ENCODE peak calls at places on chromosomes 2 and 18, in four cellular contexts. G is HCT116, B is heart right ventricle, X is A549. O is an unnamed sample.

GRCh38 chr2:221965806-221966205 is 333.0 kb downstream of the PAX3 start:
- DNase-seq in G (no peak), B (no peak), X (no peak), O (no peak)

GRCh38 chr18:8751692-8752091 is 46.3 kb downstream of the MTCL1 start:
- DNase-seq in G (no peak), B (no peak), X (no peak), O (no peak)

GRCh38 chr18:5895886-5896740 is 791 bp upstream of the TMEM200C start:
- DNase-seq in G (no peak), B (peak), X (no peak), O (no peak)

GRCh38 chr2:102509749-102510148 is 36.7 kb downstream of the SLC9A4 start:
- DNase-seq in G (no peak), B (no peak), X (no peak), O (no peak)

GRCh38 chr2:101803945-101804696 is 106.6 kb downstream of the MAP4K4 start:
- DNase-seq in G (no peak), B (no peak), X (no peak), O (no peak)

GRCh38 chr18:44198296-44199284 is 482.1 kb upstream of the SETBP1 start:
- DNase-seq in G (no peak), B (no peak), X (no peak), O (no peak)

GRCh38 chr18:14189858-14190257 is 57.6 kb upstream of the ZNF519 start:
- DNase-seq in G (peak), B (no peak), X (peak), O (peak)

GRCh38 chr2:169923977-169924376 is 96.7 kb downstream of the UBR3 start:
- DNase-seq in G (no peak), B (no peak), X (no peak), O (no peak)

GRCh38 chr2:68429311-68429826 is 37.7 kb downstream of the FBXO48 start:
- DNase-seq in G (no peak), B (no peak), X (no peak), O (no peak)

GRCh38 chr2:169294001-169294675 is 68.2 kb downstream of the LRP2 start:
- DNase-seq in G (no peak), B (no peak), X (no peak), O (no peak)

GRCh38 chr2:157061799-157062198 is 195.7 kb upstream of the GALNT5 start:
- DNase-seq in G (no peak), B (no peak), X (no peak), O (no peak)

GRCh38 chr2:78682781-78683180 is 342.7 kb upstream of the REG3G start:
- DNase-seq in G (no peak), B (no peak), X (no peak), O (no peak)

GRCh38 chr2:67574230-67574629 is 177.1 kb downstream of the ETAA1 start:
- DNase-seq in G (no peak), B (no peak), X (peak), O (no peak)

GRCh38 chr2:98917031-98917459 is 19.0 kb downstream of the CRACDL start:
- DNase-seq in G (peak), B (no peak), X (peak), O (no peak)

GRCh38 chr2:217147751-217148318 is 288.0 kb upstream of the TNP1 start:
- DNase-seq in G (no peak), B (no peak), X (no peak), O (no peak)

GRCh38 chr2:68737717-68738116 is 3.1 kb downstream of the ARHGAP25 start:
- DNase-seq in G (no peak), B (no peak), X (no peak), O (no peak)

GRCh38 chr2:67234443-67234842 is 162.7 kb upstream of the ETAA1 start:
- DNase-seq in G (no peak), B (no peak), X (peak), O (no peak)

GRCh38 chr2:237604960-237605359 is 14.4 kb upstream of the RAB17 start:
- DNase-seq in G (peak), B (no peak), X (peak), O (no peak)

GRCh38 chr2:159574246-159574645 is 42.1 kb downstream of the BAZ2B start:
- DNase-seq in G (no peak), B (no peak), X (no peak), O (no peak)

GRCh38 chr2:152518656-152519580 is 183.9 kb downstream of the FMNL2 start:
- DNase-seq in G (no peak), B (no peak), X (no peak), O (no peak)

GRCh38 chr2:65402339-65402738 is 30.1 kb downstream of the SPRED2 start:
- DNase-seq in G (no peak), B (no peak), X (no peak), O (no peak)

GRCh38 chr2:127626175-127626574 is 19.8 kb upstream of the GPR17 start:
- DNase-seq in G (no peak), B (no peak), X (no peak), O (no peak)

GRCh38 chr2:164456599-164456998 is 164.7 kb downstream of the GRB14 start:
- DNase-seq in G (no peak), B (no peak), X (no peak), O (no peak)

GRCh38 chr2:70029814-70030409 is 57.4 kb upstream of the PCBP1 start:
- DNase-seq in G (no peak), B (peak), X (no peak), O (no peak)

GRCh38 chr2:189631849-189632248 is 29.4 kb upstream of the ASNSD1 start:
- DNase-seq in G (no peak), B (no peak), X (peak), O (no peak)

GRCh38 chr2:21356076-21356856 is 232.5 kb downstream of the TDRD15 start:
- DNase-seq in G (no peak), B (no peak), X (no peak), O (no peak)

GRCh38 chr2:189049709-189050108 is 75.5 kb downstream of the COL3A1 start:
- DNase-seq in G (no peak), B (no peak), X (no peak), O (no peak)

GRCh38 chr2:160294339-160294803 is 94.3 kb upstream of the ITGB6 start:
- DNase-seq in G (no peak), B (no peak), X (peak), O (no peak)

GRCh38 chr2:121359937-121360565 is 75.0 kb upstream of the TFCP2L1 start:
- DNase-seq in G (no peak), B (no peak), X (no peak), O (no peak)

GRCh38 chr2:55779459-55780421 is 86.1 kb upstream of the PNPT1 start:
- DNase-seq in G (peak), B (no peak), X (peak), O (peak)

GRCh38 chr2:54666741-54667639 is 56.5 kb upstream of the EML6 start:
- DNase-seq in G (no peak), B (peak), X (no peak), O (no peak)

GRCh38 chr18:11125372-11126315 is 23.7 kb downstream of the PIEZO2 start:
- DNase-seq in G (no peak), B (no peak), X (no peak), O (no peak)

GRCh38 chr18:657998-658946 is 819 bp downstream of the TYMS start:
- DNase-seq in G (peak), B (peak), X (peak), O (peak)

GRCh38 chr2:207008105-207008990 is 69.0 kb downstream of the CPO start:
- DNase-seq in G (no peak), B (no peak), X (no peak), O (no peak)

DNA sequence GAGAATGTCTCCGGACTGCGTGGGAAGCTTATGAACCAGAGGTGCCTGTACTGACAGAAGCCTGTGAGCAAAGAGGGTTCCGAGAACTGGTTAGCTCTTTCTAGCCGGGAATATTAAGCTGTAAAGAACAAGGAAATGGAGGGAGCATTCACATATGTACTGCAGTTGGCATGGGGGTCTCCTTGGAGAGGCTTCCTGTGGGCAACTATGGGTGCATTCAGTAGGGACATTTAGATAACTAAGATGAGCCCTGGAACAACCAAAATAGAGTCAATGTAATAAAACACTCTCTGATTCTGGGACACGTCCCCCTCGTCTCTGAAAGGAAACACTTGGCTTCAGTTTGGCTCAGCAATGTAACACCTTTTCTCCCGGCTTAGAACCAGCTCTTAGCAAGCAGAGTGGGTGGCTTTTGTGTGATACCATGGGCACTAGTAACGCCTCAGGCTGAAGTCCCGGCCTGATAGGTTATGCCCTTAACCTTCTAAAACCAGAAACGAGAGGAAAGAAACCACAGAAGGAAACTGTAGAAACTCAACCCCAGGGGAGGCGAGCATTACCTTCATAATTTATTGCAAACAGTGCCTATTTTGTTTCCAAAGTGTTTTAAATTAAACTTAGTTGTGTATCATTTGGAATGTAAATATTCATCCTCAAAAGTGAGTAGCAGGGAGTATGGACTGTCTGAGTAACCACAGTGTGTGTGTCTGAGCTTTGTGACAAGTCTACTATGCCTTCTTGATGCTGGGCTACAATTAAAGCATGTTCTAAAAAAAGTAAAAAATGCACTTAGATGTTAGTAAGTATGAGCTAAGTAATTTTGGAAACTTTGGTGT is 48.9 kb upstream of the LPIN2 start:
- DNase-seq in G (no peak), B (no peak), X (no peak), O (no peak)
- H3K27ac ChIP-seq in G (no peak), B (no peak), X (no peak), O (no peak)

GRCh38 chr18:7429831-7430230 is 137.3 kb upstream of the PTPRM start:
- DNase-seq in G (no peak), B (no peak), X (no peak), O (no peak)
- H3K27ac ChIP-seq in G (no peak), B (no peak), X (no peak), O (no peak)

DNA sequence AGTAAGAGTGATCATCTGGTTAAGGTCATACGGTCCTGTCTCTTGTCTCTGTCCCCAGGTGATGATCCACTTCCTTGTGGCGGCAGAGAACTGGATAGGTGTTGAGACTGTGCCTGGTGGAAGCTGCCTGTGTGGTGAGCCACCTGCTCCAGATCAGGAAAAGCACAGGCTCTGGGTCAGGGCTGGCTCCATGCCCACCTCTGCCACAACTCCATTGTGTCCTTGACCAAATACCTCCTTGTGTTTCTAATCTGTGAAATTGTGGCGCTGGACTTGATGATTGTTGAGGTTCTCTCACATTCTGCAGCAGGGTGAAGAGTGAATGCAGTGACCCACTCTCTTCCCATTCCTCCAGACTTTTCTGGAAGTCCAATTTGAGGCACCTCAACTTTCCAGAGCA is 45.7 kb upstream of the EN1 start:
- DNase-seq in G (no peak), B (no peak), X (no peak), O (no peak)
- H3K27ac ChIP-seq in G (no peak), B (no peak), X (no peak), O (no peak)

GRCh38 chr2:9178110-9178904 is 28.3 kb upstream of the ASAP2 start:
- DNase-seq in G (no peak), B (no peak), X (no peak), O (no peak)

GRCh38 chr2:9179572-9180201 is 26.9 kb upstream of the ASAP2 start:
- DNase-seq in G (peak), B (no peak), X (peak), O (peak)

GRCh38 chr2:9184319-9184807 is 22.2 kb upstream of the ASAP2 start:
- DNase-seq in G (no peak), B (no peak), X (no peak), O (no peak)

GRCh38 chr2:9174771-9175441 is 31.7 kb upstream of the ASAP2 start:
- DNase-seq in G (no peak), B (no peak), X (no peak), O (no peak)

GRCh38 chr2:9178905-9179571 is 27.6 kb upstream of the ASAP2 start:
- DNase-seq in G (no peak), B (peak), X (peak), O (peak)
- H3K27ac ChIP-seq in G (peak), B (peak), X (peak), O (peak)

DNA sequence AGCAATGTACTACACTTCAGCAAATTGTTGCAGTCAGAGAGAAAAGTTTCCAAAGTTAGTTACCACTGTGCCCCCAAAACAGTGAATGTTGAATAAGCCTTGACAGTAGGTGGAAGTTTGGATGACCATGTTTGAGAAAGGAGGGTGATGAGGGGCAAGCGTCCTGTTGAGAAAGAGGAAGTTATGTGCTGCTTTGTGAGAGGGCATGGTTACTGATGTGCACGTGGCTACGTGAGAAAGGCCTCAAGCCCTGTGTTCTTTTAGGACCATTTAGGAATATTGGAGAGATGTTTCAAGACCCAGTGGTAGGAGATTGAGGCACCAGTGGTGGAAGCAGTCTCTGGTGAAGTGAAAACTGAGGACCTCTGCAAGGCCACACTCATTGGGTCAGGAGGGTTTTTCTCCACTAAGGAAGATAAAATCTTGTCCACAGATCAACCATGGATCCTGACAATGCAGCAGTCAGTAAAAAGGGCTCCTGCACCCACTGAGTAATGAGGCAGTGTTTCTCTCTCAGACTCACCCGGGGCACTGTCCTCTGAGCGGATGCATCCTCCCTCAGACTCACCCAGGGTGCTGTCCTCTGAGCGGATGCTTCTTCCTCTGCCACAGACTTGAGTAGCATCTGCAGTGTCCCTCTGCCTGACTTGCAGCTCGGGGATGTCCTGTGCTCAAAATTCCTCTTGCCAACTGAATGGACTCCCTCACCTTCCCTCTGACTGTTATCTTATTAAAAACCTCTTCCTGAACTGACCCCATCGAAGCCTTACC is 34.7 kb upstream of the ACTR3 start:
- DNase-seq in G (no peak), B (no peak), X (no peak), O (no peak)
- H3K27ac ChIP-seq in G (no peak), B (no peak), X (no peak), O (no peak)

GRCh38 chr2:26269571-26270170 is 24.9 kb downstream of the HADHB start:
- DNase-seq in G (no peak), B (no peak), X (no peak), O (peak)

GRCh38 chr2:26274058-26274613 is 29.4 kb downstream of the HADHB start:
- DNase-seq in G (no peak), B (no peak), X (peak), O (peak)

GRCh38 chr2:26273501-26273900 is 28.8 kb downstream of the HADHB start:
- DNase-seq in G (no peak), B (no peak), X (no peak), O (no peak)

GRCh38 chr2:26270363-26270762 is 25.6 kb downstream of the HADHB start:
- DNase-seq in G (no peak), B (no peak), X (no peak), O (no peak)

GRCh38 chr2:26268184-26268583 is 23.4 kb downstream of the HADHB start:
- DNase-seq in G (no peak), B (no peak), X (no peak), O (no peak)
- H3K27ac ChIP-seq in G (no peak), B (peak), X (no peak), O (peak)

GRCh38 chr2:23478933-23479683 is 94.1 kb downstream of the KLHL29 start:
- DNase-seq in G (no peak), B (no peak), X (no peak), O (no peak)
- H3K27ac ChIP-seq in G (no peak), B (no peak), X (peak), O (no peak)

O was measured in epithelial cell of prostate.